ENCODE peak calls at places on chromosomes 11 and 22, in six cellular contexts. B is GM23338, D is HCT116, P is K562, H is H1, Z is endothelial cell of umbilical vein. X is an unnamed sample.

GRCh38 chr22:48758021-48758561 is 1069.6 kb downstream of the BRD1 start:
- DNase-seq in B (no peak), D (no peak), P (no peak), H (no peak), Z (no peak), X (no peak)

GRCh38 chr11:111913997-111914396 is 1.5 kb downstream of the HSPB2 start:
- DNase-seq in B (no peak), D (no peak), P (no peak), H (no peak), Z (peak), X (no peak)

GRCh38 chr22:20141186-20142077 is 9.4 kb downstream of the CCDC188 start:
- DNase-seq in B (no peak), D (no peak), P (no peak), H (no peak), Z (no peak), X (no peak)

GRCh38 chr11:106466441-106467190 is 389.2 kb downstream of the AASDHPPT start:
- DNase-seq in B (no peak), D (no peak), P (no peak), H (no peak), Z (no peak), X (no peak)

GRCh38 chr22:28171135-28171534 is 252.1 kb upstream of the PITPNB start:
- DNase-seq in B (no peak), D (no peak), P (no peak), H (no peak), Z (no peak), X (no peak)

GRCh38 chr11:14446701-14447169 is 52.9 kb downstream of the COPB1 start:
- DNase-seq in B (no peak), D (no peak), P (no peak), H (no peak), Z (peak), X (no peak)

GRCh38 chr11:13883042-13883441 is 79.5 kb upstream of the SPON1 start:
- DNase-seq in B (no peak), D (no peak), P (peak), H (no peak), Z (no peak), X (no peak)

GRCh38 chr11:57409321-57410100 is 17.4 kb downstream of the SLC43A3 start:
- DNase-seq in B (no peak), D (no peak), P (no peak), H (no peak), Z (no peak), X (no peak)

GRCh38 chr11:70786021-70786665 is 387.8 kb downstream of the CTTN start:
- DNase-seq in B (no peak), D (no peak), P (no peak), H (no peak), Z (no peak), X (no peak)

GRCh38 chr22:23065495-23066122 is 4.7 kb upstream of the GNAZ start:
- DNase-seq in B (no peak), D (no peak), P (no peak), H (no peak), Z (no peak), X (no peak)

GRCh38 chr22:25741692-25742626 is at the start of gene MYO18B:
- DNase-seq in B (no peak), D (no peak), P (peak), H (no peak), Z (no peak), X (no peak)

GRCh38 chr11:61771995-61772455 is 19.6 kb downstream of the MYRF start:
- DNase-seq in B (peak), D (no peak), P (no peak), H (no peak), Z (no peak), X (no peak)

GRCh38 chr11:32052218-32052617 is 38.7 kb upstream of the RCN1 start:
- DNase-seq in B (peak), D (peak), P (peak), H (peak), Z (peak), X (no peak)

GRCh38 chr11:113401718-113402117 is 14.1 kb downstream of the ANKK1 start:
- DNase-seq in B (no peak), D (peak), P (no peak), H (no peak), Z (peak), X (no peak)

GRCh38 chr22:35663371-35663770 is 15.1 kb downstream of the APOL6 start:
- DNase-seq in B (no peak), D (no peak), P (no peak), H (no peak), Z (no peak), X (no peak)

GRCh38 chr11:82732348-82732733 is 1.3 kb downstream of the FAM181B start:
- DNase-seq in B (peak), D (no peak), P (no peak), H (no peak), Z (no peak), X (no peak)

GRCh38 chr11:125952973-125953372 is 7.1 kb downstream of the VSIG10L2 start:
- DNase-seq in B (no peak), D (no peak), P (no peak), H (no peak), Z (no peak), X (no peak)

GRCh38 chr11:118076754-118077281 is at the start of gene TMPRSS4:
- DNase-seq in B (peak), D (peak), P (no peak), H (no peak), Z (no peak), X (no peak)

GRCh38 chr11:61778920-61779650 is 13.3 kb downstream of the TMEM258 start:
- DNase-seq in B (no peak), D (no peak), P (no peak), H (no peak), Z (no peak), X (no peak)

DNA sequence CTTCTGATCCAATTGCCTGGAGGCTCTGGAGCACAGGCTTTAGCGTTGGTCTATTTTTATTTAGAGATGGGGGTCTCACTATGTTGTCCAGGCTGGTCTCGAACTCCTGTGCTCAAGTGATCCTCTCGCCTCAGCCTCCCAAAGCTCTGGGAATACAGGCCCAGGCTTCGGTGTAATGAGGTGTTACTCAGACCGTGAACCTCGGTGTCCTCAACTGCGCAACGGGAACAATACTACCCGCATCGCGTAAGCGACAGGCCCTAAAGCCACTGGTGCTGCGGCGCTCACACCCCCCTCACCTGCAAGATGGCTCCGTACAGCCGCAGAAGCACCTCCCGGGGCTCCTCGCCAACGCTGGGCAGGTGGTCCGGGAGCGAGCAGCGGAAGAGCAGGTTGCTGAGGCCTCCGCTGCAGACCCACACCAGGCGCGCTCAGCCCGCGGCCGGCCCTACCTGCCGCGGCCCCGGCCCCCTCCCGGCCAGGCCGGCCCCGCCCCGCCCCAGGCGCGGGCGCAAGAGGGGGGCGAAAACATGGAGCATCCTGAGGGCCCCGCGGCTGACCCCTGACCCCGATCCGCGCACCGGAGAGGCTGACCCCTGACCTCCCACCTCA is 593 bp downstream of the CHKB start:
- DNase-seq in B (no peak), D (no peak), P (no peak), H (no peak), Z (no peak), X (no peak)
- TF ChIP-seq POLR2AphosphoS5 in B (no peak), D (peak), P (no peak), H (no peak), Z (no peak), X (no peak)

GRCh38 chr11:27717801-27718229 is 17.6 kb upstream of the BDNF start:
- DNase-seq in B (peak), D (no peak), P (no peak), H (no peak), Z (peak), X (no peak)

GRCh38 chr11:27718346-27718852 is 18.1 kb upstream of the BDNF start:
- DNase-seq in B (peak), D (peak), P (no peak), H (peak), Z (peak), X (no peak)

GRCh38 chr11:27720277-27720830 is 20.1 kb upstream of the BDNF start:
- DNase-seq in B (peak), D (no peak), P (peak), H (peak), Z (peak), X (no peak)

GRCh38 chr11:27718853-27719574 is 18.8 kb upstream of the BDNF start:
- DNase-seq in B (peak), D (no peak), P (no peak), H (peak), Z (peak), X (no peak)

DNA sequence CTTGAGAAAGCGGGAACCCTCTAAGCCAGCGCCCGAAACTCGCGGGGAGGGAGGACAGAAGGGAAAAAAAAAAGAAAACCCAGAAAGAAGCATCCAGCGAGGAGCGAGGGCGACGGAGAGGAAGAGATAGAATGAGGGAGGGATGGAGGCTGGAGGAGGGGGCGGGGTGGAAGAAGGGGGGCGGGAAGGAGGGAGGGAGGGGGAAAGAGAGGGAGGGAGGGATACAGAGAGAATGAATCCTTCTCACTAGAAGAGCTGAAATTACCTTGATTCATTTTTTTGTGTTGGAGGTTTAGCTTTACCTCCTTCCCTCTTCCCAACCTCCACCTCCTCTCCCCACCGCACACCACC is 19.3 kb upstream of the BDNF start:
- DNase-seq in B (peak), D (no peak), P (no peak), H (no peak), Z (no peak), X (no peak)
- TF ChIP-seq EZH2 in B (no peak), D (no peak), P (no peak), H (no peak), Z (no peak), X (no peak)

GRCh38 chr11:128929468-128929867 is 13.2 kb downstream of the TP53AIP1 start:
- DNase-seq in B (peak), D (no peak), P (no peak), H (no peak), Z (no peak), X (no peak)
- H3K4me3 ChIP-seq in B (no peak), D (no peak), P (no peak), H (no peak), Z (no peak), X (no peak)

GRCh38 chr11:119845756-119846155 is 116.8 kb upstream of the NECTIN1 start:
- DNase-seq in B (no peak), D (no peak), P (no peak), H (no peak), Z (no peak), X (no peak)
- TF ChIP-seq POLR2AphosphoS5 in B (no peak), D (no peak), P (no peak), H (no peak), Z (no peak), X (no peak)

DNA sequence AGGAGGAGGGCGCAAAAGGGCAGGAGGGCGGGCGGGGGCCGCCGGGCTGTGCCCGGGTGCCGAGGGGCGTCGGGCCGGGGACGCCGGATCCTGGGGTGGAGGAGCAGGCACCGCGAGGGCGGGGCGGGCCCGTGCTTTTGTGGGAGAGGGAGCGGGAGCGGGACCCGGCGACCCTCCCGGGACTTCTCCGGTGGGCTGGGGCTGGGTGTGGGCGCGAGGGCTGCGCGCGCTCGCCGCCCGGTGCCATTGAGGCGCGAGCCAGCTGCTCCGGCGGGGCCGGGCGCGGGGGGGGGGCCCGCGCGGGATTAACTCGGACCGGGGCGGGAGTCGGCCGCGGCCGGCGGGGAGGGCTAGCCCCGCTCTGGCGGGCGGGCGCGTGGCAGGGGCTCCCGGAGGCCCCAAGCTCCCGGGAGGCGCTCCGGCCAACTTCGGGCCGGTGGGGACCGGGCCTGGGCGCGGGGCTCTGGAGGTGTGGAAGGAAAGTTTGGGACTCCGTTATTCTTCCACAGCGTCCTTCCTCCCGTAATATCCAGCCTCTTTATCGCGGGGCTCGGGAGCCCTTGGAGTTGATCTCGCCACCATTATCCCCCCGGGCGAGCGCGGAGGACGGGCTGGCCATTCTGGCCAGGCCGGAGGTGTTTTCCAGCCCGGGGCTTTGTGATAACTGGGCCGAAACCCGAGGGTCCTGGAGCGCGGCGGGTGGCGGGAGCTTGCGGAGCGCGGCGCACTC is 941 bp downstream of the CECR2 start:
- DNase-seq in B (peak), D (no peak), P (no peak), H (peak), Z (no peak), X (no peak)
- TF ChIP-seq EZH2 in B (no peak), D (no peak), P (no peak), H (no peak), Z (peak), X (no peak)

GRCh38 chr11:47378836-47379170 is 456 bp upstream of the SPI1 start:
- DNase-seq in B (no peak), D (no peak), P (no peak), H (no peak), Z (no peak), X (no peak)
- H3K4me3 ChIP-seq in B (no peak), D (no peak), P (no peak), H (no peak), Z (no peak), X (no peak)

GRCh38 chr11:119371778-119372182 is 9.7 kb downstream of the USP2 start:
- DNase-seq in B (no peak), D (no peak), P (no peak), H (no peak), Z (peak), X (no peak)
- TF ChIP-seq POLR2AphosphoS5 in B (no peak), D (no peak), P (no peak), H (no peak), Z (no peak), X (no peak)

DNA sequence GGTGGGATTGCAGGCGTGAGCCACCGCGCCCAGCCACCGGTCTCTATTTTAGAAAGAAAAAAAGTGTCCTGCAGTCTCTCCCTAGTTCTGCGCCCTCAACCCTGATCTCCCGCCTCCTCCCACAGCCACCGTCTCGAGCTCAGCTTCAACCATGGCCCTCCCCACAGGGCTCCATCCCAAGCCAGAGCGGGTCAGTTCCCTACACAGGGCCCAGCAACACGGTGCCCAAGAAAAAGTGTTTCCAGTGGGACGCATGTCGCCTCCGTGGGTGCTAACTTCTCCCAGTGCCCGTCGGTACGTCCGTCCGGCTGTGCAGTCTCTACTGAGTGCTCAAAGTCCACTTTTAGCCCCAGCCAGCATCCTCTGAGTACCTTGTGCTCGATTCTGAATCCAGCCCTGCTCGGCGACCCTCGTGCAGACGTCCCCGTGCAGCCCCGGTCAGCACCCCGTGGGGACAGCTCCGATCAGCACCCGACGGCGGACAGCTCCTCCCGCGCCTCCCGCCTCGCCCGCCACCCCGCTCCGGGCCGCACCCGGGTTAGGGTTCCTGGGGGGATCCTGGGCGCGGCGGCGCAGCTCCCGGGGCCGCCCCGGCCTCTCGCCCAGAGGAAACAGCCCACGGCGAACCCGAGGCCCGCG is 658 bp upstream of the MAPK8IP2 start:
- DNase-seq in B (peak), D (no peak), P (peak), H (peak), Z (peak), X (no peak)
- TF ChIP-seq EZH2 in B (no peak), D (no peak), P (no peak), H (no peak), Z (peak), X (no peak)